ENCODE peak calls at places on chromosome 5, in eight cellular contexts. One of them, this sample, is unnamed.

GRCh38 chr5:95194856-95195255 is 90.0 kb downstream of the MCTP1 start:
- DNase-seq in retinal pigment epithelial cell: no peak
- DNase-seq in PC-9: no peak
- DNase-seq in lower lobe of right lung: no peak
- DNase-seq in psoas muscle: no peak
- DNase-seq in brain microvascular endothelial cell: no peak
- DNase-seq in left ventricle myocardium inferior: no peak
- DNase-seq in cardiac muscle cell: no peak
- DNase-seq in this sample: no peak

GRCh38 chr5:62182802-62183201 is 123.2 kb upstream of the KIF2A start:
- DNase-seq in retinal pigment epithelial cell: no peak
- DNase-seq in PC-9: no peak
- DNase-seq in lower lobe of right lung: no peak
- DNase-seq in psoas muscle: no peak
- DNase-seq in brain microvascular endothelial cell: no peak
- DNase-seq in left ventricle myocardium inferior: no peak
- DNase-seq in cardiac muscle cell: no peak
- DNase-seq in this sample: no peak

GRCh38 chr5:153483482-153483881 is 7.0 kb upstream of the GRIA1 start:
- DNase-seq in retinal pigment epithelial cell: no peak
- DNase-seq in PC-9: no peak
- DNase-seq in lower lobe of right lung: no peak
- DNase-seq in psoas muscle: no peak
- DNase-seq in brain microvascular endothelial cell: no peak
- DNase-seq in left ventricle myocardium inferior: no peak
- DNase-seq in cardiac muscle cell: no peak
- DNase-seq in this sample: no peak

GRCh38 chr5:66333192-66333591 is 189.1 kb downstream of the SREK1 start:
- DNase-seq in retinal pigment epithelial cell: no peak
- DNase-seq in PC-9: no peak
- DNase-seq in lower lobe of right lung: no peak
- DNase-seq in psoas muscle: no peak
- DNase-seq in brain microvascular endothelial cell: no peak
- DNase-seq in left ventricle myocardium inferior: peak
- DNase-seq in cardiac muscle cell: no peak
- DNase-seq in this sample: no peak

GRCh38 chr5:139246394-139246793 is 47.1 kb upstream of the MATR3 start:
- DNase-seq in retinal pigment epithelial cell: no peak
- DNase-seq in PC-9: no peak
- DNase-seq in lower lobe of right lung: peak
- DNase-seq in psoas muscle: peak
- DNase-seq in brain microvascular endothelial cell: peak
- DNase-seq in left ventricle myocardium inferior: no peak
- DNase-seq in cardiac muscle cell: peak
- DNase-seq in this sample: peak

GRCh38 chr5:133391349-133392136 is 220.8 kb downstream of the FSTL4 start:
- DNase-seq in retinal pigment epithelial cell: no peak
- DNase-seq in PC-9: no peak
- DNase-seq in lower lobe of right lung: no peak
- DNase-seq in psoas muscle: no peak
- DNase-seq in brain microvascular endothelial cell: no peak
- DNase-seq in left ventricle myocardium inferior: no peak
- DNase-seq in cardiac muscle cell: no peak
- DNase-seq in this sample: no peak

GRCh38 chr5:78008356-78008967 is 232.3 kb upstream of the TBCA start:
- DNase-seq in retinal pigment epithelial cell: no peak
- DNase-seq in PC-9: no peak
- DNase-seq in lower lobe of right lung: no peak
- DNase-seq in psoas muscle: no peak
- DNase-seq in brain microvascular endothelial cell: peak
- DNase-seq in left ventricle myocardium inferior: no peak
- DNase-seq in cardiac muscle cell: peak
- DNase-seq in this sample: peak

GRCh38 chr5:43638556-43638955 is 35.6 kb downstream of the NNT start:
- DNase-seq in retinal pigment epithelial cell: no peak
- DNase-seq in PC-9: no peak
- DNase-seq in lower lobe of right lung: no peak
- DNase-seq in psoas muscle: no peak
- DNase-seq in brain microvascular endothelial cell: no peak
- DNase-seq in left ventricle myocardium inferior: no peak
- DNase-seq in cardiac muscle cell: peak
- DNase-seq in this sample: no peak

GRCh38 chr5:95081500-95082355 is 203.2 kb downstream of the MCTP1 start:
- DNase-seq in retinal pigment epithelial cell: peak
- DNase-seq in PC-9: peak
- DNase-seq in lower lobe of right lung: peak
- DNase-seq in psoas muscle: no peak
- DNase-seq in brain microvascular endothelial cell: peak
- DNase-seq in left ventricle myocardium inferior: peak
- DNase-seq in cardiac muscle cell: peak
- DNase-seq in this sample: peak

GRCh38 chr5:5270958-5271605 is 131.0 kb downstream of the ADAMTS16 start:
- DNase-seq in retinal pigment epithelial cell: peak
- DNase-seq in PC-9: peak
- DNase-seq in lower lobe of right lung: peak
- DNase-seq in psoas muscle: peak
- DNase-seq in brain microvascular endothelial cell: peak
- DNase-seq in left ventricle myocardium inferior: peak
- DNase-seq in cardiac muscle cell: peak
- DNase-seq in this sample: peak

GRCh38 chr5:92147263-92147662 is 764.1 kb upstream of the ARRDC3 start:
- DNase-seq in retinal pigment epithelial cell: no peak
- DNase-seq in PC-9: no peak
- DNase-seq in lower lobe of right lung: no peak
- DNase-seq in psoas muscle: no peak
- DNase-seq in brain microvascular endothelial cell: no peak
- DNase-seq in left ventricle myocardium inferior: no peak
- DNase-seq in cardiac muscle cell: no peak
- DNase-seq in this sample: no peak

GRCh38 chr5:133552925-133553525 is 59.3 kb downstream of the FSTL4 start:
- DNase-seq in retinal pigment epithelial cell: no peak
- DNase-seq in PC-9: no peak
- DNase-seq in lower lobe of right lung: peak
- DNase-seq in psoas muscle: peak
- DNase-seq in brain microvascular endothelial cell: peak
- DNase-seq in left ventricle myocardium inferior: no peak
- DNase-seq in cardiac muscle cell: peak
- DNase-seq in this sample: peak

GRCh38 chr5:146877783-146878470 is 630 bp downstream of the PPP2R2B start:
- DNase-seq in retinal pigment epithelial cell: no peak
- DNase-seq in PC-9: no peak
- DNase-seq in lower lobe of right lung: peak
- DNase-seq in psoas muscle: peak
- DNase-seq in brain microvascular endothelial cell: no peak
- DNase-seq in left ventricle myocardium inferior: no peak
- DNase-seq in cardiac muscle cell: peak
- DNase-seq in this sample: peak

GRCh38 chr5:8057764-8058163 is 188.8 kb downstream of the MTRR start:
- DNase-seq in retinal pigment epithelial cell: no peak
- DNase-seq in PC-9: no peak
- DNase-seq in lower lobe of right lung: no peak
- DNase-seq in psoas muscle: no peak
- DNase-seq in brain microvascular endothelial cell: no peak
- DNase-seq in left ventricle myocardium inferior: no peak
- DNase-seq in cardiac muscle cell: peak
- DNase-seq in this sample: peak

GRCh38 chr5:159605585-159605984 is 275.3 kb upstream of the IL12B start:
- DNase-seq in retinal pigment epithelial cell: peak
- DNase-seq in PC-9: no peak
- DNase-seq in lower lobe of right lung: no peak
- DNase-seq in psoas muscle: no peak
- DNase-seq in brain microvascular endothelial cell: peak
- DNase-seq in left ventricle myocardium inferior: peak
- DNase-seq in cardiac muscle cell: peak
- DNase-seq in this sample: peak

GRCh38 chr5:93476211-93476851 is 104.7 kb downstream of the NR2F1-AS1 start:
- DNase-seq in retinal pigment epithelial cell: no peak
- DNase-seq in PC-9: no peak
- DNase-seq in lower lobe of right lung: no peak
- DNase-seq in psoas muscle: no peak
- DNase-seq in brain microvascular endothelial cell: no peak
- DNase-seq in left ventricle myocardium inferior: no peak
- DNase-seq in cardiac muscle cell: no peak
- DNase-seq in this sample: peak

GRCh38 chr5:57225553-57225952 is 51.7 kb downstream of the GPBP1 start:
- DNase-seq in retinal pigment epithelial cell: no peak
- DNase-seq in PC-9: no peak
- DNase-seq in lower lobe of right lung: no peak
- DNase-seq in psoas muscle: no peak
- DNase-seq in brain microvascular endothelial cell: no peak
- DNase-seq in left ventricle myocardium inferior: no peak
- DNase-seq in cardiac muscle cell: no peak
- DNase-seq in this sample: no peak

GRCh38 chr5:102753889-102754498 is 1.1 kb upstream of the PAM start:
- DNase-seq in retinal pigment epithelial cell: no peak
- DNase-seq in PC-9: no peak
- DNase-seq in lower lobe of right lung: no peak
- DNase-seq in psoas muscle: peak
- DNase-seq in brain microvascular endothelial cell: no peak
- DNase-seq in left ventricle myocardium inferior: no peak
- DNase-seq in cardiac muscle cell: peak
- DNase-seq in this sample: no peak

GRCh38 chr5:171845857-171846785 is 60.5 kb downstream of the SMIM23 start:
- DNase-seq in retinal pigment epithelial cell: no peak
- DNase-seq in PC-9: no peak
- DNase-seq in lower lobe of right lung: no peak
- DNase-seq in psoas muscle: peak
- DNase-seq in brain microvascular endothelial cell: peak
- DNase-seq in left ventricle myocardium inferior: peak
- DNase-seq in cardiac muscle cell: peak
- DNase-seq in this sample: peak

GRCh38 chr5:139092741-139093140 is 105.4 kb downstream of the SIL1 start:
- DNase-seq in retinal pigment epithelial cell: no peak
- DNase-seq in PC-9: no peak
- DNase-seq in lower lobe of right lung: no peak
- DNase-seq in psoas muscle: no peak
- DNase-seq in brain microvascular endothelial cell: no peak
- DNase-seq in left ventricle myocardium inferior: no peak
- DNase-seq in cardiac muscle cell: no peak
- DNase-seq in this sample: no peak

GRCh38 chr5:108924457-108924961 is 176.8 kb downstream of the FER start:
- DNase-seq in retinal pigment epithelial cell: no peak
- DNase-seq in PC-9: no peak
- DNase-seq in lower lobe of right lung: no peak
- DNase-seq in psoas muscle: no peak
- DNase-seq in brain microvascular endothelial cell: no peak
- DNase-seq in left ventricle myocardium inferior: no peak
- DNase-seq in cardiac muscle cell: no peak
- DNase-seq in this sample: no peak
- TF ChIP-seq CTCF in retinal pigment epithelial cell: peak
- TF ChIP-seq CTCF in PC-9: no peak
- TF ChIP-seq CTCF in lower lobe of right lung: no peak
- TF ChIP-seq CTCF in psoas muscle: no peak
- TF ChIP-seq CTCF in brain microvascular endothelial cell: peak
- TF ChIP-seq CTCF in left ventricle myocardium inferior: no peak
- TF ChIP-seq CTCF in cardiac muscle cell: peak
- TF ChIP-seq CTCF in this sample: peak

GRCh38 chr5:179345429-179346321 is at the start of gene ADAMTS2:
- DNase-seq in retinal pigment epithelial cell: no peak
- DNase-seq in PC-9: no peak
- DNase-seq in lower lobe of right lung: peak
- DNase-seq in psoas muscle: peak
- DNase-seq in brain microvascular endothelial cell: peak
- DNase-seq in left ventricle myocardium inferior: peak
- DNase-seq in cardiac muscle cell: peak
- DNase-seq in this sample: peak

GRCh38 chr5:179343902-179344300 is 1.4 kb downstream of the ADAMTS2 start:
- DNase-seq in retinal pigment epithelial cell: no peak
- DNase-seq in PC-9: no peak
- DNase-seq in lower lobe of right lung: no peak
- DNase-seq in psoas muscle: peak
- DNase-seq in brain microvascular endothelial cell: peak
- DNase-seq in left ventricle myocardium inferior: no peak
- DNase-seq in cardiac muscle cell: peak
- DNase-seq in this sample: peak

GRCh38 chr5:179346401-179346800 is 1.1 kb upstream of the ADAMTS2 start:
- DNase-seq in retinal pigment epithelial cell: no peak
- DNase-seq in PC-9: no peak
- DNase-seq in lower lobe of right lung: no peak
- DNase-seq in psoas muscle: no peak
- DNase-seq in brain microvascular endothelial cell: peak
- DNase-seq in left ventricle myocardium inferior: no peak
- DNase-seq in cardiac muscle cell: peak
- DNase-seq in this sample: no peak

GRCh38 chr5:179344301-179345178 is 721 bp downstream of the ADAMTS2 start:
- DNase-seq in retinal pigment epithelial cell: no peak
- DNase-seq in PC-9: no peak
- DNase-seq in lower lobe of right lung: peak
- DNase-seq in psoas muscle: peak
- DNase-seq in brain microvascular endothelial cell: no peak
- DNase-seq in left ventricle myocardium inferior: no peak
- DNase-seq in cardiac muscle cell: peak
- DNase-seq in this sample: peak

GRCh38 chr5:179345179-179345428 is 157 bp downstream of the ADAMTS2 start:
- DNase-seq in retinal pigment epithelial cell: no peak
- DNase-seq in PC-9: no peak
- DNase-seq in lower lobe of right lung: no peak
- DNase-seq in psoas muscle: no peak
- DNase-seq in brain microvascular endothelial cell: no peak
- DNase-seq in left ventricle myocardium inferior: no peak
- DNase-seq in cardiac muscle cell: no peak
- DNase-seq in this sample: no peak
- H3K4me3 ChIP-seq in retinal pigment epithelial cell: no peak
- H3K4me3 ChIP-seq in PC-9: no peak
- H3K4me3 ChIP-seq in lower lobe of right lung: peak
- H3K4me3 ChIP-seq in psoas muscle: peak
- H3K4me3 ChIP-seq in brain microvascular endothelial cell: peak
- H3K4me3 ChIP-seq in left ventricle myocardium inferior: peak
- H3K4me3 ChIP-seq in cardiac muscle cell: peak
- H3K4me3 ChIP-seq in this sample: peak

DNA sequence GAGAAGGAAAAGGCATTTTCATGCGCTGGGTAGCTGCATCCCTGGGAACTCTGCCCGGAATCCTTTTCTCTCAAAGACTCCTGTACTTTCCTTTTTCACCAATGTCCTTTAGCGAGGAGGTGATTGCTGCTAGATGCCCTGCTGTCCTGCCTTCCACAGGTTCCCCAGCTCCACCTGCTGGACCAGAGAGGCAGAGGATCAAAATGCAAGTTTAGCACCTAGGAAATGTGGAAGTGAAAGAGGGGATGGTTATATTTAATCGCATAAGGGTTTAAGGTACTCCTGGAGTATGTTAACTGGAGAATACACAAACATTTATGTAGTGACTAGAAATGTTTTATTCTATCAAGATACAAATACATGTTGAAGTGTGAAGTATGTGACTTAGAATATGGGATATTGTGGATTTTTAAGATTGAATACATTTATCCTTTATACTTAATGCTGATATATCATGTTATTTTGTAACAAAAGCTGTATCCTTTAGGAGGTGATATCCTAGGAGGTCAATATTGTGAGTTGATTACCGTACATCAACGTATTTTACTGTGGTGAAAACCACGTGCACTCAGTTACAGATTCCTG is 145.8 kb downstream of the ARHGAP26 start:
- DNase-seq in retinal pigment epithelial cell: no peak
- DNase-seq in PC-9: no peak
- DNase-seq in lower lobe of right lung: no peak
- DNase-seq in psoas muscle: no peak
- DNase-seq in brain microvascular endothelial cell: no peak
- DNase-seq in left ventricle myocardium inferior: no peak
- DNase-seq in cardiac muscle cell: no peak
- DNase-seq in this sample: no peak
- TF ChIP-seq CTCF in retinal pigment epithelial cell: peak
- TF ChIP-seq CTCF in PC-9: peak
- TF ChIP-seq CTCF in lower lobe of right lung: peak
- TF ChIP-seq CTCF in psoas muscle: peak
- TF ChIP-seq CTCF in brain microvascular endothelial cell: peak
- TF ChIP-seq CTCF in left ventricle myocardium inferior: peak
- TF ChIP-seq CTCF in cardiac muscle cell: peak
- TF ChIP-seq CTCF in this sample: peak

GRCh38 chr5:81350507-81350906 is 43.4 kb downstream of the ACOT12 start:
- DNase-seq in retinal pigment epithelial cell: no peak
- DNase-seq in PC-9: no peak
- DNase-seq in lower lobe of right lung: no peak
- DNase-seq in psoas muscle: no peak
- DNase-seq in brain microvascular endothelial cell: no peak
- DNase-seq in left ventricle myocardium inferior: no peak
- DNase-seq in cardiac muscle cell: no peak
- DNase-seq in this sample: no peak
- H3K4me3 ChIP-seq in retinal pigment epithelial cell: no peak
- H3K4me3 ChIP-seq in PC-9: no peak
- H3K4me3 ChIP-seq in lower lobe of right lung: no peak
- H3K4me3 ChIP-seq in psoas muscle: no peak
- H3K4me3 ChIP-seq in brain microvascular endothelial cell: no peak
- H3K4me3 ChIP-seq in left ventricle myocardium inferior: no peak
- H3K4me3 ChIP-seq in cardiac muscle cell: no peak
- H3K4me3 ChIP-seq in this sample: no peak